ENCODE peak calls at places on chromosomes 4 and X, in seven cellular contexts. U, Q, B, S, X, D and L are unnamed samples. For H3K4me1, the result is how much of the 10 kb centered on the place peaks cover.

GRCh38 chr4:80142396-80143304 is 54.7 kb upstream of the PRDM8 start:
- DNase-seq in U (no peak), Q (no peak), B (no peak), S (no peak), X (no peak), D (no peak), L (no peak)

GRCh38 chr4:8403981-8404380 is 36.5 kb downstream of the ACOX3 start:
- DNase-seq in U (no peak), Q (no peak), B (no peak), S (no peak), X (no peak), D (no peak), L (no peak)

GRCh38 chrX:5388087-5388486 is 840.6 kb downstream of the NLGN4X start:
- DNase-seq in U (no peak), Q (no peak), B (no peak), S (no peak), X (no peak), D (no peak), L (no peak)

GRCh38 chr4:26227827-26228226 is 93.0 kb upstream of the RBPJ start:
- DNase-seq in U (no peak), Q (no peak), B (no peak), S (no peak), X (no peak), D (no peak), L (no peak)

GRCh38 chrX:119488749-119489148 is 20.5 kb downstream of the SLC25A5 start:
- DNase-seq in U (no peak), Q (no peak), B (peak), S (peak), X (no peak), D (no peak), L (no peak)

GRCh38 chrX:136819026-136819425 is 38.3 kb upstream of the ARHGEF6 start:
- DNase-seq in U (no peak), Q (no peak), B (no peak), S (no peak), X (no peak), D (no peak), L (no peak)

GRCh38 chr4:96170198-96170597 is 330.3 kb downstream of the PDHA2 start:
- DNase-seq in U (no peak), Q (no peak), B (no peak), S (no peak), X (no peak), D (peak), L (no peak)

GRCh38 chr4:144985536-144985935 is 112.5 kb downstream of the ANAPC10 start:
- DNase-seq in U (no peak), Q (no peak), B (no peak), S (no peak), X (no peak), D (no peak), L (no peak)

GRCh38 chr4:25635501-25635900 is 20.1 kb upstream of the SLC34A2 start:
- DNase-seq in U (no peak), Q (no peak), B (no peak), S (no peak), X (no peak), D (no peak), L (no peak)

GRCh38 chrX:107718156-107718621 is 57.4 kb downstream of the TSC22D3 start:
- DNase-seq in U (peak), Q (no peak), B (peak), S (peak), X (no peak), D (peak), L (peak)

GRCh38 chr4:90113881-90114457 is 13.2 kb upstream of the CCSER1 start:
- DNase-seq in U (no peak), Q (no peak), B (no peak), S (no peak), X (no peak), D (no peak), L (no peak)

GRCh38 chr4:168183717-168184571 is 91.6 kb downstream of the ANXA10 start:
- DNase-seq in U (no peak), Q (no peak), B (no peak), S (peak), X (no peak), D (no peak), L (no peak)

GRCh38 chrX:24732705-24733104 is 39.0 kb downstream of the POLA1 start:
- DNase-seq in U (no peak), Q (no peak), B (no peak), S (no peak), X (no peak), D (no peak), L (no peak)

GRCh38 chr4:185411833-185412232 is 13.9 kb downstream of the UFSP2 start:
- DNase-seq in U (no peak), Q (no peak), B (no peak), S (no peak), X (no peak), D (no peak), L (no peak)

GRCh38 chr4:88533937-88534750 is 10.6 kb upstream of the PYURF start:
- DNase-seq in U (no peak), Q (no peak), B (no peak), S (no peak), X (no peak), D (no peak), L (no peak)

GRCh38 chr4:574346-575161 is 1.5 kb downstream of the TMEM271 start:
- DNase-seq in U (no peak), Q (no peak), B (no peak), S (no peak), X (no peak), D (no peak), L (no peak)

GRCh38 chr4:145525291-145525740 is 43.7 kb downstream of the SMAD1 start:
- DNase-seq in U (no peak), Q (no peak), B (no peak), S (no peak), X (no peak), D (no peak), L (no peak)

GRCh38 chr4:11805837-11806236 is 377.1 kb upstream of the HS3ST1 start:
- DNase-seq in U (no peak), Q (no peak), B (no peak), S (peak), X (no peak), D (no peak), L (no peak)

GRCh38 chr4:168076989-168077725 is 15.2 kb upstream of the ANXA10 start:
- DNase-seq in U (no peak), Q (peak), B (peak), S (peak), X (no peak), D (peak), L (no peak)

GRCh38 chr4:145069361-145069760 is 28.6 kb downstream of the ANAPC10 start:
- DNase-seq in U (no peak), Q (no peak), B (no peak), S (no peak), X (no peak), D (no peak), L (no peak)

GRCh38 chr4:168097161-168097560 is 4.8 kb downstream of the ANXA10 start:
- DNase-seq in U (no peak), Q (no peak), B (no peak), S (no peak), X (no peak), D (no peak), L (no peak)

GRCh38 chrX:10048695-10049094 is 81.5 kb downstream of the CLDN34 start:
- DNase-seq in U (no peak), Q (no peak), B (peak), S (no peak), X (no peak), D (no peak), L (no peak)

GRCh38 chrX:87409113-87409841 is 108.3 kb upstream of the KLHL4 start:
- DNase-seq in U (no peak), Q (no peak), B (peak), S (peak), X (peak), D (peak), L (peak)

GRCh38 chrX:100748133-100748532 is 16.2 kb upstream of the SYTL4 start:
- DNase-seq in U (no peak), Q (no peak), B (no peak), S (no peak), X (no peak), D (no peak), L (no peak)

GRCh38 chrX:154378059-154378798 is 866 bp upstream of the EMD start:
- DNase-seq in U (no peak), Q (no peak), B (peak), S (no peak), X (peak), D (peak), L (no peak)
- H3K4me3 ChIP-seq in U (peak), Q (peak), B (no peak), S (peak), X (peak), D (peak), L (peak)

DNA sequence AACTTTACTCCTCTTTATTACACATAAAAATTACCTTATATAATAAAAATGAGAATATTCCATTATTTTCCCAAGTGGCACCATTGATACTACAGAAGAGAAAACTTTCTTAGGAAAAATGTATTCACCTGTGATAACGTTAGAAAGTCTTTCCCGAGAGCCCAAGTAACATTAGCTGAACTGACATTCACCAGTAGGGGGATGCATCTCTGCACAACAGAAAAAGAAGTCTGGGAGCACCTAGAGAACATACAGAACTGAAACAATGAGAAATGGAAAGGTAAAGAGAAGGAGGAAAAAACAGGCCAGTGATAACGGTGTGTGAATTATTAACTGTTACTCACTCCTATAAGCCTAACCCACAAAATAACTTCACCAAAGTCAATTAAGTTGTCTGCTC is 423.3 kb downstream of the CENPC start:
- DNase-seq in U (no peak), Q (no peak), B (no peak), S (peak), X (no peak), D (no peak), L (no peak)
- TF ChIP-seq CTCF in U (peak), Q (peak), B (peak), S (peak), X (no peak), D (no peak), L (peak)

GRCh38 chr4:94567811-94568210 is 116.1 kb downstream of the PDLIM5 start:
- DNase-seq in U (no peak), Q (no peak), B (no peak), S (no peak), X (no peak), D (no peak), L (no peak)
- H3K4me1 ChIP-seq in U (under half), Q (under half), B (under half), S (under half), X (half or more), D (under half), L (under half)

DNA sequence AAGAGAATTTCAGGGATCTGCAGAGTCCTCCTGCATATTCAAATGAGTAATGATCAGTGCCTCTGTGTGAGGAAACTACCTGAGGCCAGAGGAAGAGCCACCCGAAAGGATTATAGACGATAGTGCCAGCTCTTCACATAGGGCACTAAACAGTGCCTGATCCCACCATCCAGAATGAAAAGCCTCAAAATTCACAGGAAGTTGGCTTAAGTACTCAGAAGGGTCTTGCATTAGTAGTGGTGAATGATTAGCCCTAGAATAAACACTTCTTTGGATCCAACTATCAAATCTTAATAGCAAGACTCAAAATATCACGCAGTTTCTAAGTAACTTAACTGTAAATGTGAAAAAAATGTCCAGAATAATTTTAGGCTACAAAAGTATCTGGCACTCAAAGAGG is 324.4 kb downstream of the ZNF674 start:
- DNase-seq in U (no peak), Q (no peak), B (no peak), S (no peak), X (no peak), D (no peak), L (no peak)
- H3K4me3 ChIP-seq in U (no peak), Q (no peak), B (no peak), S (no peak), X (no peak), D (no peak), L (no peak)

DNA sequence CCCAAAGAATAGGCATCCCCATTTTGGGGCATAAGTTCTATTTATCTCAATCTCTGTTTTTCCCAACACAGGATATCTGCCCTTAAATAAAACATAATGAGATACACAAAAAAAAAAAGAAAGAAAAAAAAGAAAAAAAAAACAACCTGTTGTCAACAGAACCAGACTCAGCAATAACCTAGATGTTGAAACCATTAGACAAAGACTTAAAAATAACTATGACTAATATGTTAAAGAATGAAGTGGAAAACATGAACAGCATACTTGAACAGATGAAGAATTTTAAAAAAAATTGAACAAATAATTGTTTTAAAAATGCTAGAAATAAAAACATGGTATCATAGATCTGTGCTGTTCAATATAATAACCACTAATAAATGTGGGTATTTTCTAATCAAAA is 93.4 kb upstream of the RXFP1 start:
- DNase-seq in U (no peak), Q (no peak), B (no peak), S (no peak), X (no peak), D (no peak), L (no peak)
- TF ChIP-seq CTCF in U (no peak), Q (no peak), B (no peak), S (no peak), X (no peak), D (no peak), L (no peak)

DNA sequence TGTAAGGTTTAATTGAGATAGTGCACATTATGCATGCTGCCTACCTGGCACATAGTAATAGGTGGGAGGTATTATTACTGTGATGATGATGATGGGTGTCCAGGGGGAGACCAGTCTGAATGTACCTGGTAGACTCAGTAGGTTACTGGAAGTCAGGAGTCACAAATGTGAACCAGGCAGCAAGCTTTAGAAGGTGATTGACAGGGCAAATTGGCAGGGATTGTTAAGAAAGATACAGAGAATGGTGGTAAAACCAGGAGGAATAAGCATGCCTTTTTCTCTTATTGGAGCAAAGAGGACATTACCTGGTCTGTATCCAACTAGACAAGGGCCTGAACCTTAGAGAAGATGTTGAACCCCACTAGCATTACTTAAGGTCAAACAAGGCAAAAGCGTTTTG is 108.1 kb downstream of the ANXA3 start:
- DNase-seq in U (no peak), Q (no peak), B (no peak), S (no peak), X (no peak), D (no peak), L (no peak)
- H3K4me1 ChIP-seq in U (under half), Q (under half), B (under half), S (under half), X (under half), D (half or more), L (under half)

GRCh38 chrX:72254835-72255234 is 16.0 kb upstream of the ERCC6L start:
- DNase-seq in U (no peak), Q (no peak), B (no peak), S (no peak), X (no peak), D (no peak), L (no peak)
- H3K4me3 ChIP-seq in U (no peak), Q (no peak), B (no peak), S (no peak), X (no peak), D (no peak), L (no peak)

DNA sequence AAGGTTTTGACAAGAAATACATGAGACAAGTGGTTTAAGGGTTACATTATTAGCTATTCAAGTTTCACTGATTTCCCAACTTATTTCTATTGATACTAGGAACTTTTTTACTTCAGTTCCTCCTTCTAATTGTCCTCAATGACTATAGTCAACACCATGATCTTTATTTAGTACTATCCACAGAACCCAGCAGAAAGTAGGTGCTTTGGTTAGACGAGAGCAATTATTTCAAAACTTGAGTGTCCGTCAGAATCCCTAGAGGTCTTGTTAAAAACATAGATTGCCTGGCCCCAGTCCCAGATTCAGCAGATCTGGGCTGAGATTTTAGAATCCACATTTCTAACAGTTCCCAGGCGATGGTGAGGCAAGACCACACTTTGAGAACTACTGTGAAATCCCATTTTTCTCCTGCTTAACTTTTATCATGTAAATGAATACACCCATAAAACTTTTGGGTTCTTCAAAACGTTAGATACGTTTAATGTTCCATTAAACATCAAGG is 17.9 kb downstream of the EXOC1 start:
- DNase-seq in U (no peak), Q (no peak), B (no peak), S (no peak), X (no peak), D (no peak), L (no peak)
- TF ChIP-seq CTCF in U (no peak), Q (no peak), B (no peak), S (no peak), X (no peak), D (no peak), L (no peak)

DNA sequence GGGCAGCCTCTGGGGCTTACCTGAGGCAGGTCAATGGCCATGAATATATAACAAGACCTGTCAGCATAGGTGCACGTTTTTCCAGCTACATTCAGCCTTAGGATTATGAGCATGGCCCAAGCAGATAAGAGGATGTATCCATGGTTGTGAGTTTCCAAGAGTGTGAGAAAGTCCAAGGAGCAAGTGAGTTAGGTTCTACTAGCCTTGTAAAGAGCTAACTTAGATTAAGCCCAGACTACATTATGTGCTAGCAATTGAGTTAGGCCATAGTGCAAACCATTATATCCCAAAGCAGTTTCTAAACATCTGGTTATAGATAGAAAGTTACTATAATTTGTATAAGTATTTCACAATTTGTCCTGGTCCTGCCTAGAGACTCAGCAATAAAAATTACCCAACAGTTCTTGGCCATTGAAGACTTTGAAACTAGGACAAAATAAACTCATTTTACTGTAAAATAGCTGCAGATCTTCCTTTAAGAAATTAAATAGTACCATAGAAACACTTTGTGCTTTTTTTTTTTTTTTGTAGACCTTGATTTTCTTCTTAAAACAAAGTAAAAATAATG is 312.0 kb downstream of the CAMK2D start:
- DNase-seq in U (no peak), Q (no peak), B (no peak), S (no peak), X (no peak), D (no peak), L (no peak)
- H3K4me1 ChIP-seq in U (half or more), Q (under half), B (under half), S (under half), X (half or more), D (under half), L (under half)

GRCh38 chrX:39819921-39820849 is 277.6 kb downstream of the BCOR start:
- DNase-seq in U (no peak), Q (no peak), B (no peak), S (peak), X (no peak), D (no peak), L (peak)
- H3K4me3 ChIP-seq in U (peak), Q (peak), B (no peak), S (peak), X (peak), D (peak), L (no peak)